ENCODE peak calls at places on chromosome 2, in five cellular contexts. One of them, this sample, is unnamed.

GRCh38 chr2:204664708-204665121 is 119.4 kb downstream of the PARD3B start:
- DNase-seq in EL: peak; percentile 82
- DNase-seq in fibroblast of the aortic adventitia: peak; percentile 67
- DNase-seq in left cardiac atrium: no peak
- DNase-seq in body of pancreas: no peak
- DNase-seq in this sample: no peak

GRCh38 chr2:149017116-149017985 is 21.1 kb upstream of the LYPD6B start:
- DNase-seq in left cardiac atrium: peak; percentile 81
- DNase-seq in body of pancreas: peak; percentile 86
- DNase-seq in EL: peak; percentile 80
- DNase-seq in fibroblast of the aortic adventitia: peak; percentile 86
- DNase-seq in this sample: no peak

GRCh38 chr2:164504253-164504652 is 117.0 kb downstream of the GRB14 start:
- DNase-seq in EL: no peak
- DNase-seq in left cardiac atrium: no peak
- DNase-seq in fibroblast of the aortic adventitia: no peak
- DNase-seq in body of pancreas: peak; percentile 19
- DNase-seq in this sample: no peak

GRCh38 chr2:216287251-216287650 is 85.0 kb downstream of the MARCHF4 start:
- DNase-seq in left cardiac atrium: no peak
- DNase-seq in body of pancreas: no peak
- DNase-seq in EL: peak; percentile 76
- DNase-seq in fibroblast of the aortic adventitia: no peak
- DNase-seq in this sample: no peak

GRCh38 chr2:207122914-207123744 is 42.6 kb downstream of the KLF7 start:
- DNase-seq in fibroblast of the aortic adventitia: no peak
- DNase-seq in left cardiac atrium: no peak
- DNase-seq in body of pancreas: no peak
- DNase-seq in EL: no peak
- DNase-seq in this sample: no peak

GRCh38 chr2:176680916-176681315 is 411.7 kb downstream of the MTX2 start:
- DNase-seq in left cardiac atrium: no peak
- DNase-seq in body of pancreas: no peak
- DNase-seq in EL: peak; percentile 7
- DNase-seq in fibroblast of the aortic adventitia: peak; percentile 51
- DNase-seq in this sample: no peak

GRCh38 chr2:127054996-127055785 is 51.8 kb downstream of the BIN1 start:
- DNase-seq in left cardiac atrium: no peak
- DNase-seq in EL: no peak
- DNase-seq in body of pancreas: no peak
- DNase-seq in fibroblast of the aortic adventitia: no peak
- DNase-seq in this sample: peak; percentile 91

GRCh38 chr2:141957321-141957720 is 173.5 kb downstream of the LRP1B start:
- DNase-seq in body of pancreas: no peak
- DNase-seq in EL: no peak
- DNase-seq in fibroblast of the aortic adventitia: no peak
- DNase-seq in left cardiac atrium: no peak
- DNase-seq in this sample: no peak

GRCh38 chr2:174337337-174338154 is 2.8 kb downstream of the SP9 start:
- DNase-seq in body of pancreas: no peak
- DNase-seq in fibroblast of the aortic adventitia: no peak
- DNase-seq in EL: peak; percentile 43
- DNase-seq in left cardiac atrium: no peak
- DNase-seq in this sample: no peak

GRCh38 chr2:134435936-134436335 is 182.1 kb downstream of the MGAT5 start:
- DNase-seq in left cardiac atrium: no peak
- DNase-seq in EL: no peak
- DNase-seq in body of pancreas: no peak
- DNase-seq in fibroblast of the aortic adventitia: no peak
- DNase-seq in this sample: no peak

GRCh38 chr2:18171191-18172139 is 293.0 kb downstream of the KCNS3 start:
- DNase-seq in left cardiac atrium: no peak
- DNase-seq in EL: peak; percentile 31
- DNase-seq in body of pancreas: no peak
- DNase-seq in fibroblast of the aortic adventitia: peak; percentile 88
- DNase-seq in this sample: no peak

This sample was measured in chondrocyte.